ENCODE peak calls at places on chromosomes 13 and 19, in ten cellular contexts. F, H, Q, R, Y, V, W, X, S and N are unnamed samples.

GRCh38 chr19:49422407-49423277 is 599 bp downstream of the PTH2 start:
- DNase-seq in F (no peak), H (no peak), Q (peak), R (peak), Y (peak), V (no peak), W (peak), X (no peak), S (no peak), N (peak)

GRCh38 chr19:42038675-42039074 is 31.3 kb downstream of the GRIK5 start:
- DNase-seq in F (no peak), H (no peak), Q (no peak), R (no peak), Y (no peak), V (no peak), W (no peak), X (no peak), S (no peak), N (no peak)

GRCh38 chr19:33376931-33377557 is 3.5 kb downstream of the CEBPG start:
- DNase-seq in F (no peak), H (peak), Q (no peak), R (no peak), Y (no peak), V (no peak), W (no peak), X (no peak), S (no peak), N (peak)

GRCh38 chr19:46386996-46387712 is 26.2 kb downstream of the CCDC8 start:
- DNase-seq in F (peak), H (no peak), Q (no peak), R (no peak), Y (no peak), V (no peak), W (no peak), X (no peak), S (no peak), N (no peak)

GRCh38 chr13:22227895-22228294 is 557.0 kb downstream of the FGF9 start:
- DNase-seq in F (no peak), H (no peak), Q (no peak), R (no peak), Y (no peak), V (no peak), W (no peak), X (no peak), S (no peak), N (no peak)

GRCh38 chr19:52599241-52599640 is 29.2 kb downstream of the ZNF701 start:
- DNase-seq in F (no peak), H (no peak), Q (no peak), R (no peak), Y (no peak), V (no peak), W (no peak), X (no peak), S (no peak), N (no peak)

GRCh38 chr13:71240906-71241305 is 626.1 kb downstream of the DACH1 start:
- DNase-seq in F (no peak), H (peak), Q (peak), R (no peak), Y (peak), V (no peak), W (peak), X (no peak), S (no peak), N (no peak)

GRCh38 chr13:36750946-36751345 is 68.1 kb upstream of the RFXAP start:
- DNase-seq in F (no peak), H (no peak), Q (no peak), R (no peak), Y (no peak), V (no peak), W (no peak), X (no peak), S (no peak), N (no peak)

GRCh38 chr13:95552539-95553270 is at the start of gene CLDN10:
- DNase-seq in F (no peak), H (no peak), Q (no peak), R (peak), Y (peak), V (no peak), W (no peak), X (no peak), S (no peak), N (peak)

GRCh38 chr13:105345116-105345515 is 1190.3 kb downstream of the EFNB2 start:
- DNase-seq in F (no peak), H (no peak), Q (no peak), R (no peak), Y (no peak), V (no peak), W (no peak), X (no peak), S (no peak), N (no peak)

GRCh38 chr19:518292-519231 is 11.3 kb downstream of the TPGS1 start:
- DNase-seq in F (no peak), H (no peak), Q (peak), R (no peak), Y (no peak), V (no peak), W (no peak), X (no peak), S (no peak), N (no peak)

GRCh38 chr19:42467437-42467760 is 24.7 kb upstream of the CXCL17 start:
- DNase-seq in F (no peak), H (no peak), Q (no peak), R (no peak), Y (no peak), V (no peak), W (no peak), X (no peak), S (no peak), N (no peak)

GRCh38 chr19:28612275-28612769 is 600.6 kb downstream of the UQCRFS1 start:
- DNase-seq in F (no peak), H (no peak), Q (no peak), R (no peak), Y (no peak), V (no peak), W (no peak), X (no peak), S (no peak), N (no peak)

GRCh38 chr19:5826531-5827341 is 12.8 kb downstream of the FUT6 start:
- DNase-seq in F (peak), H (peak), Q (peak), R (no peak), Y (peak), V (no peak), W (peak), X (no peak), S (no peak), N (peak)

GRCh38 chr19:35040826-35041547 is 534 bp upstream of the HPN start:
- DNase-seq in F (peak), H (no peak), Q (peak), R (peak), Y (no peak), V (no peak), W (no peak), X (no peak), S (peak), N (peak)

GRCh38 chr13:91726666-91727065 is 328.2 kb downstream of the GPC5 start:
- DNase-seq in F (no peak), H (no peak), Q (no peak), R (no peak), Y (no peak), V (no peak), W (no peak), X (no peak), S (no peak), N (no peak)

GRCh38 chr13:24502567-24503375 is 9.8 kb downstream of the PARP4 start:
- DNase-seq in F (no peak), H (peak), Q (peak), R (no peak), Y (no peak), V (no peak), W (peak), X (no peak), S (no peak), N (peak)

GRCh38 chr19:38736036-38736412 is 8.2 kb downstream of the CAPN12 start:
- DNase-seq in F (peak), H (peak), Q (no peak), R (peak), Y (peak), V (no peak), W (no peak), X (peak), S (no peak), N (peak)

GRCh38 chr13:73433893-73434292 is 375.1 kb downstream of the KLF5 start:
- DNase-seq in F (no peak), H (no peak), Q (no peak), R (no peak), Y (no peak), V (no peak), W (no peak), X (no peak), S (no peak), N (no peak)

GRCh38 chr13:44843403-44843802 is 145.9 kb downstream of the NUFIP1 start:
- DNase-seq in F (no peak), H (no peak), Q (no peak), R (no peak), Y (no peak), V (no peak), W (peak), X (no peak), S (no peak), N (no peak)

GRCh38 chr19:11390359-11390758 is 6.2 kb upstream of the EPOR start:
- DNase-seq in F (no peak), H (no peak), Q (no peak), R (no peak), Y (peak), V (no peak), W (no peak), X (no peak), S (no peak), N (no peak)

GRCh38 chr19:58356236-58356970 is 3.1 kb upstream of the A1BG start:
- DNase-seq in F (no peak), H (no peak), Q (peak), R (no peak), Y (no peak), V (no peak), W (peak), X (no peak), S (no peak), N (no peak)

GRCh38 chr19:17237747-17238706 is 7.7 kb downstream of the NR2F6 start:
- DNase-seq in F (no peak), H (no peak), Q (no peak), R (no peak), Y (no peak), V (no peak), W (no peak), X (no peak), S (no peak), N (no peak)

GRCh38 chr13:44906758-44907157 is 82.5 kb downstream of the NUFIP1 start:
- DNase-seq in F (no peak), H (no peak), Q (peak), R (no peak), Y (no peak), V (no peak), W (no peak), X (no peak), S (no peak), N (no peak)

GRCh38 chr13:71721117-71721516 is 145.9 kb downstream of the DACH1 start:
- DNase-seq in F (no peak), H (no peak), Q (no peak), R (no peak), Y (no peak), V (no peak), W (no peak), X (no peak), S (no peak), N (no peak)

GRCh38 chr19:47275866-47276461 is 1.3 kb downstream of the INAFM1 start:
- DNase-seq in F (peak), H (no peak), Q (peak), R (no peak), Y (no peak), V (no peak), W (peak), X (no peak), S (no peak), N (no peak)

GRCh38 chr19:609001-609340 is 19.3 kb downstream of the HCN2 start:
- DNase-seq in F (peak), H (peak), Q (no peak), R (no peak), Y (peak), V (no peak), W (no peak), X (no peak), S (no peak), N (peak)

GRCh38 chr13:41981961-41982723 is 21.2 kb upstream of the VWA8 start:
- DNase-seq in F (no peak), H (no peak), Q (peak), R (no peak), Y (no peak), V (no peak), W (peak), X (no peak), S (no peak), N (no peak)

DNA sequence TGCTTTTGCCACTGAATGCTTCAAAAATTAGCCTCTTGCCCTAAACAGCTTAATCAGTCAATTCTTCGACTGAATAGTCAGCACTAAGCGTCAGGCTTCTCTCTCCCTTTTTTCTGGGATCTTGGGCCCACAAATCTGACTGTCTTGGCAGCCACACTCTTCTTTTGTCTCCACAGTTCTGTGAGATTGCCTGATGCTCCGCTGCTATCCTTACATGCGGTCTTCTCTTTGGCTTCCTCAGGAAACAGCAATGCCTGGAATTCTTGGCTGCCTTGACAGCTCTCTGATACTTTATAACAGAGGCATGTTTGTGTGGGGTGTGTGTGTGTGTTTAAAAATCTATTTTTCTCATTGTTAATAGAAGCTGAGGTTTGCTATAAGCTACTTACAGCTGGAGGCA is 32.7 kb downstream of the ERCC5 start:
- DNase-seq in F (no peak), H (no peak), Q (peak), R (no peak), Y (no peak), V (no peak), W (peak), X (no peak), S (no peak), N (no peak)
- TF ChIP-seq CTCF in F (no peak), H (no peak), Q (no peak), R (no peak), Y (no peak), V (no peak), W (no peak), X (no peak), S (no peak), N (no peak)

DNA sequence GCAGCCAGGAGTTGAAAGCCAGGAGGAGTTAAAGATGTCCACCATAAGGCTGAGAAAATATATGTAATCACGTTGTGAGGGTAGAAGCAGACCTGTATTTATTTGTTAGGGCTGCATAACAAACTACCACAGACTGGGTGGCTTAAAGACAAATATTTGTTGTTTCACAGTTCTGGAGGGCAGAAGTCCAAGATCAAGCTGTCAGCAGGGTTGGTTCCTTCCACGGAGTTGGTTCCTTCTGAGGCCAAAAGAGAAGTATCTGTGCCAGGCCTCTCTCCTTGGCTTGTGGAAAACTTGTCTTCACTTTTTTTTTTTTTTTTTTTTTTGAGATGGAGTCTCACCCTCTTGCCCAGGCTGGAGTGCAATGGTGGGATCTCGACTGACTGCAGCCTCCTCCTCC is 73.7 kb upstream of the SLAIN1 start:
- DNase-seq in F (no peak), H (no peak), Q (no peak), R (no peak), Y (no peak), V (no peak), W (no peak), X (no peak), S (no peak), N (no peak)
- TF ChIP-seq CTCF in F (no peak), H (no peak), Q (no peak), R (no peak), Y (no peak), V (no peak), W (no peak), X (no peak), S (no peak), N (no peak)

GRCh38 chr13:113084094-113084942 is 21.3 kb upstream of the F7 start:
- DNase-seq in F (peak), H (no peak), Q (no peak), R (no peak), Y (no peak), V (no peak), W (no peak), X (no peak), S (no peak), N (no peak)

GRCh38 chr13:113086031-113086750 is 19.4 kb upstream of the F7 start:
- DNase-seq in F (peak), H (no peak), Q (no peak), R (no peak), Y (no peak), V (no peak), W (no peak), X (no peak), S (no peak), N (no peak)

GRCh38 chr13:113083402-113084061 is 22.1 kb upstream of the F7 start:
- DNase-seq in F (peak), H (peak), Q (peak), R (no peak), Y (no peak), V (no peak), W (peak), X (no peak), S (no peak), N (no peak)

GRCh38 chr13:113083022-113083373 is 22.6 kb upstream of the F7 start:
- DNase-seq in F (no peak), H (no peak), Q (no peak), R (no peak), Y (no peak), V (no peak), W (no peak), X (no peak), S (no peak), N (no peak)

GRCh38 chr13:113084943-113085540 is 20.5 kb upstream of the F7 start:
- DNase-seq in F (peak), H (no peak), Q (no peak), R (no peak), Y (no peak), V (no peak), W (no peak), X (no peak), S (no peak), N (no peak)
- TF ChIP-seq CTCF in F (no peak), H (no peak), Q (no peak), R (no peak), Y (no peak), V (no peak), W (no peak), X (no peak), S (no peak), N (no peak)

DNA sequence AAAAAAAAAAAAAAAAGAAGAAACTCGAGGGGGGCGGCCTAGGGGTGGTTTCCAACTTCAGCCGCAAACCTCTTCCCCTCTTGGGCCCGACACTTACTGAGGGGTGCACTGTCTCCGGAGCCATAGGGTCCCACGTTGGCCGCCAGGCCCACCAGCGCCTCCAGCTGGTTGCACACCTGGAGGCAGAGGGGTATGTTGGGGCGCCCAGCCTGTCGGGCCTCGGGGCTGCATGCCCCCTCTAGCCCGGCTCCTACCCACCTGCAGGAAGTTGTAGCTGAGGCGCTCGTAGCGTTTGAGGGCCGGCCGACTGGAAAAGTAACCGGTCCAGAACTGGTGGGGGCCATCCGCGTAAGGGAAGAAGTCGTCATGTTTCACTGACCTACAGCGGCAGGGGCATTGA is 8.6 kb downstream of the MAN2B1 start:
- DNase-seq in F (no peak), H (no peak), Q (no peak), R (no peak), Y (no peak), V (no peak), W (no peak), X (no peak), S (no peak), N (no peak)
- TF ChIP-seq CTCF in F (no peak), H (peak), Q (no peak), R (no peak), Y (no peak), V (no peak), W (no peak), X (no peak), S (no peak), N (no peak)

GRCh38 chr13:101383595-101383994 is 32.7 kb downstream of the NALCN start:
- DNase-seq in F (no peak), H (peak), Q (no peak), R (no peak), Y (no peak), V (no peak), W (no peak), X (no peak), S (no peak), N (no peak)
- TF ChIP-seq CTCF in F (no peak), H (no peak), Q (no peak), R (no peak), Y (no peak), V (no peak), W (no peak), X (no peak), S (no peak), N (no peak)